ENCODE peak calls at places on chromosome 13, in four cellular contexts. J, C, S and U are unnamed samples.
A peak's percentile ranks its signal among the peaks of the same experiment; 100 is the strongest.

GRCh38 chr13:112712451-112712881 is 22.6 kb downstream of the ATP11A start:
- DNase-seq in S (no peak), C (no peak), J (no peak), U (peak; percentile 11)

GRCh38 chr13:40318366-40318765 is 348.1 kb downstream of the FOXO1 start:
- DNase-seq in J (peak; percentile 77), S (no peak), C (peak; percentile 20), U (no peak)

GRCh38 chr13:95677564-95678386 is 836 bp downstream of the DNAJC3 start:
- DNase-seq in J (no peak), S (peak; percentile 28), C (peak; percentile 63), U (no peak)

GRCh38 chr13:97068146-97068545 is 73.9 kb upstream of the OXGR1 start:
- DNase-seq in S (no peak), C (no peak), J (no peak), U (no peak)

GRCh38 chr13:29892149-29892548 is 41.7 kb upstream of the UBL3 start:
- DNase-seq in J (no peak), S (no peak), C (no peak), U (no peak)

GRCh38 chr13:76723551-76724232 is 162.5 kb downstream of the KCTD12 start:
- DNase-seq in C (peak; percentile 11), J (no peak), S (peak; percentile 17), U (no peak)

GRCh38 chr13:40102854-40103253 is 447.4 kb downstream of the COG6 start:
- DNase-seq in J (no peak), S (peak; percentile 97), C (no peak), U (peak; percentile 76)

GRCh38 chr13:101026736-101027398 is 352.3 kb upstream of the TMTC4 start:
- DNase-seq in S (no peak), J (no peak), C (no peak), U (no peak)

GRCh38 chr13:101205408-101205807 is 210.9 kb downstream of the NALCN start:
- DNase-seq in J (no peak), S (no peak), C (no peak), U (no peak)

GRCh38 chr13:111664696-111665095 is 344.3 kb downstream of the TEX29 start:
- DNase-seq in S (no peak), J (no peak), C (no peak), U (no peak)

DNA sequence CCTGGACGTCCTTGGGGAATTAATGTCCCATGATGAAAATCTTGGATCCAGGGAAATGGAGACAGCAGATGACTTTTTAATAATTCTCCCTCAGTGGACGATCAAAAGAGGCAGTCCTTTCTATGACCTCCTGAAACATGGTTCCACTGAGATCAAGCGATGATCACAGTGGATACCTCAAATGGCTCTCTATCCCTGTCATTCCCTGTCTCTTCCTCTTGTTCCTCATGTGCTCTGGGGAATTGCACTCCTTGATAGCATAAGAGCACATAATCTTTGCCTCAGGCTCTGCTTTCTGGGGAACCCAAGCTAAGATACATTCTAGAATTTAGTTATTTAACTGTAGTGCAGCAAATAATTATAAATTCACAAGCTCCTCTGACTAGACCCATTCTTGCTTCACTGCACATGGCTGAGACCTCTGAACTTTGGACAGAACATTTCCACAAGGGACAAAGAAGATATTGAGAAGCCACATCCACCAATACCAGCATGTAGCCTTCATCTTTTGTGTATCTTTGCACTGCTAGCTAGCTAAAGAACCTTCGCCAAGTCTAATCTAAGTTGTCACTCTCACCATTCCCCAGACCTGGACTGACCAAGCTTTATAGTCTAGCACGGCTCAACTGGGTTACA is 142.9 kb downstream of the SUCLA2 start:
- DNase-seq in C (no peak), S (no peak), J (no peak), U (no peak)
- H3K4me1 ChIP-seq in C (no peaks in the 10 kb centered on the region), S (peaks cover 11% of the 10 kb centered on the region), J (no peaks in the 10 kb centered on the region), U (peaks cover 3% of the 10 kb centered on the region)

DNA sequence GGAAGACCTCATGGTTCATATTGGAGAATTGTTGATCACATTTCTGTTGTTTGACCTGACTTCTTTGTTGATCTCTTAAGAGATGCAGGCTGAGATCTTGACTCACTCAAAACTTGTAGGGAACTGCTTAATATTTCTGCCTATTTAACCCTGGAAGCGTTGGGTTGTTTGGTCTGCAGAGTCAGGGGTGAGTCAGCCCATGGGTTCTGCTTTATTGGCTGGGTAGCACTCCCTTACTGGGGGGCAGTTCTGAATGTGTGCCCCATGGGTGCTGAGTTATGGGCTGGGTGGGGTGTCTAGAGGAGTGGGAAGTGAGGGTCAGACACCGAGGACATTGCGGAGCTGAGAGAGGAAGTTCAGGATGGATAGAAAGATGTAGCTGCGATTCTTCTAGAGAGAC is 87.9 kb downstream of the LRCH1 start:
- DNase-seq in C (no peak), S (peak; percentile 78), J (no peak), U (no peak)
- H3K4me3 ChIP-seq in C (no peak overlapping the region), S (no peak overlapping the region), J (no peak overlapping the region), U (no peak overlapping the region)

DNA sequence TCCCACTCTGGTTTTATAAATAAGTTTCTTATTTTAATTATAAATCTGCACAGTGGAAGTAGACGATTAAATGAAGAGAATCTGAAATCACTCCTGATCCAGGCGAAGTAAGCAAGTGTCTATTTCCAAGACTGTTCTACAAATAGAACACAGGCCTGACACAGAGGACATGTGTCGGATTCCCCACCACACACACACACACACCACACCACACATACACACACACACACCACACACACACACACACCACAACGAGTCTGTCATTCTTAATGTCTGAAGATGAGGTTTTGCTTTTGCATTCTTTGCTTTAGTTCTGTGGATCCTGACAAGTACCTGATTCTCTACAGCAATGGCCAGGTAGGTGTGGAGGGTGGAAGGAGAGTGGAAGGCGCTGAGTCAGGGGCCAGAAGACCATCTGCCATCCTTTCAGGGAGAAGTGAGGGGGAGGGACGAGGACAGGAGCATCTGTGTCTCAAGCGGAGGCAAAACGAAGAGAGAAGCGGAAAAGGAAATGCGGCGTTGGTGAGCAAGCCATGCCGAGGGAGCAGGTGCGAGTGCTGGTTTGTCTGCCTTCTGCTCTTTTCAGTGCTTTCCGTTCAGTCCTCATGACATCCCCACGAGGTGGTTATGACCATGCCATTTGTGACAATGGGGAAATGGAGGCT is 110.2 kb downstream of the TEX26 start:
- DNase-seq in C (no peak), J (no peak), S (no peak), U (no peak)
- H3K27ac ChIP-seq in C (no peak overlapping the region), J (no peak overlapping the region), S (no peak overlapping the region), U (no peak overlapping the region)

GRCh38 chr13:50453238-50453637 is 390.3 kb downstream of the DLEU7 start:
- DNase-seq in S (no peak), C (no peak), J (no peak), U (no peak)
- H3K4me1 ChIP-seq in S (peaks cover 10% of the 10 kb centered on the region), C (no peaks in the 10 kb centered on the region), J (peaks cover 14% of the 10 kb centered on the region), U (no peaks in the 10 kb centered on the region)

GRCh38 chr13:33612641-33613638 is 205.0 kb upstream of the RFC3 start:
- DNase-seq in J (no peak), S (no peak), C (no peak), U (no peak)

GRCh38 chr13:33610471-33611015 is 207.4 kb upstream of the RFC3 start:
- DNase-seq in C (peak; percentile 13), S (no peak), J (no peak), U (no peak)

GRCh38 chr13:33606692-33607091 is 211.3 kb upstream of the RFC3 start:
- DNase-seq in J (no peak), S (no peak), C (no peak), U (no peak)

GRCh38 chr13:33615436-33615835 is 202.5 kb upstream of the RFC3 start:
- DNase-seq in S (no peak), C (no peak), J (no peak), U (no peak)

GRCh38 chr13:33611016-33611805 is 206.7 kb upstream of the RFC3 start:
- DNase-seq in J (peak; percentile 55), C (peak; percentile 10), S (no peak), U (no peak)
- H3K4me3 ChIP-seq in J (no peak overlapping the region), C (no peak overlapping the region), S (no peak overlapping the region), U (no peak overlapping the region)

DNA sequence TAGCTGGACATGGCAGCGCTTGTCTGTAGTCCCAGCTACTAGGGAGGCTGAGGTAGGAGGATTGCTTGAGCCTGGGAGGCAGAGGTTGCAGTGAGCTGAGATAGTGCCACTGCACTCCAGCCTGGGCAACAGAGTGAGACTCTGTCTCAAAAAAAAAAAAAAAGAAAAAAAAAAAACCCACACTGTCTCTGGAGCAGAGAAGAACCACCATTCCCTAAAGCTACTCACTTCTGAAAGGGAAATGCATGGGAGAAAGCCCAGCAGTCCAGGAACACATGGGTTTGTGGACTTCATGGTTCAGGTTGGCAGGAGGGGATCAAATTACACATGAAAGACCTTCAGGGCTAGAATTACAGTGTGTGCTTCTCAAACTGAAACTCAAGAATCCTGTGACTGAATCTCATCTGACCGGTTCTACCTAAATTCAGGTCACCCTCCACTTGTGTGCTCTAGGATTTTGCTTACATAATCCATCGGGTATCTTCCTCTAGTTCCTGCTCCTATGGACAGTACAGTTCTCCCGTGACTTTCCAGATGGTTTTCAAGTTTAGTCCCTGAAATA is 30.2 kb upstream of the CPB2 start:
- DNase-seq in S (peak; percentile 93), J (no peak), C (no peak), U (no peak)
- H3K27ac ChIP-seq in S (no peak overlapping the region), J (peak overlapping the region; percentile 73), C (no peak overlapping the region), U (no peak overlapping the region)